ENCODE peak calls at places on chromosomes 12 and 14, in five cellular contexts. R is occipital lobe; M is astrocyte; L is activated CD4-positive, alpha-beta T cell treated with anti-CD3 and anti-CD28 coated beads for 36 hours; P is adipocyte. B is an unnamed sample.
A peak's percentile ranks its signal among the peaks of the same experiment; 100 is the strongest.

GRCh38 chr14:56810341-56810740 is at the start of gene OTX2:
- DNase-seq in M (no peak), P (no peak), L (no peak), R (no peak), B (no peak)

GRCh38 chr12:93080452-93080851 is 151.4 kb upstream of the EEA1 start:
- DNase-seq in L (no peak), R (no peak), P (no peak), M (no peak), B (no peak)

GRCh38 chr12:43737646-43738045 is 20.9 kb downstream of the PUS7L start:
- DNase-seq in L (no peak), P (peak; percentile 33), R (no peak), M (peak; percentile 80), B (peak; percentile 92)

GRCh38 chr12:8080131-8080530 is 1.9 kb upstream of the NECAP1 start:
- DNase-seq in L (no peak), M (no peak), P (no peak), R (no peak), B (no peak)

GRCh38 chr12:7935773-7936581 is at the start of gene SLC2A3:
- DNase-seq in P (peak; percentile 93), M (peak; percentile 86), L (peak; percentile 85), R (peak; percentile 39), B (peak; percentile 94)

GRCh38 chr14:64234877-64235651 is 59.1 kb downstream of the ESR2 start:
- DNase-seq in R (no peak), L (no peak), P (no peak), M (peak; percentile 61), B (peak; percentile 25)

GRCh38 chr14:71932229-71932951 is at the start of gene RGS6:
- DNase-seq in M (peak; percentile 4), P (peak; percentile 41), L (peak; percentile 63), R (peak; percentile 29), B (peak; percentile 2)

GRCh38 chr12:16891673-16892072 is 285.7 kb upstream of the LMO3 start:
- DNase-seq in L (no peak), P (no peak), M (no peak), R (no peak), B (no peak)

GRCh38 chr12:109744991-109745942 is 31.6 kb downstream of the FAM222A start:
- DNase-seq in P (no peak), L (peak; percentile 1), M (no peak), R (no peak), B (no peak)

GRCh38 chr12:29762637-29763300 is 21.0 kb downstream of the TMTC1 start:
- DNase-seq in R (peak; percentile 40), L (no peak), M (no peak), P (peak; percentile 45), B (no peak)

GRCh38 chr12:111993290-111994150 is 19.4 kb downstream of the TMEM116 start:
- DNase-seq in L (peak; percentile 40), P (no peak), M (no peak), R (no peak), B (no peak)

GRCh38 chr12:21946983-21947382 is 5.8 kb upstream of the ABCC9 start:
- DNase-seq in R (no peak), L (no peak), P (no peak), M (no peak), B (no peak)

GRCh38 chr12:125561-125960 is 59.0 kb downstream of the IQSEC3 start:
- DNase-seq in R (no peak), L (no peak), M (no peak), P (no peak), B (no peak)

GRCh38 chr12:56082967-56083366 is 3.0 kb downstream of the ERBB3 start:
- DNase-seq in P (no peak), M (no peak), L (no peak), R (peak; percentile 82), B (no peak)

GRCh38 chr12:131826064-131826928 is 1.9 kb upstream of the MMP17 start:
- DNase-seq in P (no peak), L (no peak), R (no peak), M (no peak), B (no peak)

GRCh38 chr12:80293759-80294158 is 150.3 kb upstream of the PTPRQ start:
- DNase-seq in P (no peak), L (no peak), M (no peak), R (no peak), B (no peak)

GRCh38 chr14:29028973-29029582 is 262.5 kb downstream of the FOXG1 start:
- DNase-seq in P (peak; percentile 3), M (peak; percentile 15), L (no peak), R (no peak), B (peak; percentile 44)

GRCh38 chr12:95198914-95199313 is 18.4 kb downstream of the FGD6 start:
- DNase-seq in P (no peak), M (no peak), L (no peak), R (no peak), B (no peak)